ENCODE peak calls at places on chromosomes 12 and 14, in eight cellular contexts. D is lower leg skin, M is tibial artery, A is cardiac muscle cell, J is GM13977, X is stomach, P is progenitor cell of endocrine pancreas, T is spleen. S is an unnamed sample.

GRCh38 chr14:55329999-55330710 is 58.9 kb downstream of the FBXO34 start:
- DNase-seq in D (no peak), M (no peak), A (no peak), J (no peak), X (no peak), P (no peak), T (no peak), S (no peak)

GRCh38 chr12:4690760-4691159 is 29.4 kb upstream of the GALNT8 start:
- DNase-seq in D (no peak), M (no peak), A (no peak), J (no peak), X (no peak), P (no peak), T (no peak), S (no peak)

GRCh38 chr12:92496790-92497189 is 206.0 kb upstream of the PLEKHG7 start:
- DNase-seq in D (no peak), M (no peak), A (no peak), J (no peak), X (no peak), P (no peak), T (no peak), S (no peak)

GRCh38 chr12:131103614-131104463 is 150.1 kb downstream of the ADGRD1 start:
- DNase-seq in D (peak), M (peak), A (no peak), J (no peak), X (peak), P (no peak), T (peak), S (no peak)

GRCh38 chr14:91220581-91221000 is 23.9 kb downstream of the GPR68 start:
- DNase-seq in D (no peak), M (no peak), A (no peak), J (no peak), X (no peak), P (no peak), T (no peak), S (no peak)

GRCh38 chr14:21734457-21735074 is 60.9 kb upstream of the OR4E1 start:
- DNase-seq in D (no peak), M (no peak), A (peak), J (peak), X (no peak), P (no peak), T (no peak), S (peak)

GRCh38 chr14:43406936-43407335 is 1100.1 kb downstream of the FSCB start:
- DNase-seq in D (no peak), M (no peak), A (peak), J (no peak), X (no peak), P (no peak), T (no peak), S (no peak)

GRCh38 chr12:80938397-80938796 is 663 bp upstream of the LIN7A start:
- DNase-seq in D (no peak), M (no peak), A (no peak), J (no peak), X (no peak), P (no peak), T (no peak), S (no peak)

GRCh38 chr12:109047081-109047805 is 5.1 kb upstream of the USP30 start:
- DNase-seq in D (no peak), M (no peak), A (no peak), J (no peak), X (no peak), P (no peak), T (no peak), S (no peak)

DNA sequence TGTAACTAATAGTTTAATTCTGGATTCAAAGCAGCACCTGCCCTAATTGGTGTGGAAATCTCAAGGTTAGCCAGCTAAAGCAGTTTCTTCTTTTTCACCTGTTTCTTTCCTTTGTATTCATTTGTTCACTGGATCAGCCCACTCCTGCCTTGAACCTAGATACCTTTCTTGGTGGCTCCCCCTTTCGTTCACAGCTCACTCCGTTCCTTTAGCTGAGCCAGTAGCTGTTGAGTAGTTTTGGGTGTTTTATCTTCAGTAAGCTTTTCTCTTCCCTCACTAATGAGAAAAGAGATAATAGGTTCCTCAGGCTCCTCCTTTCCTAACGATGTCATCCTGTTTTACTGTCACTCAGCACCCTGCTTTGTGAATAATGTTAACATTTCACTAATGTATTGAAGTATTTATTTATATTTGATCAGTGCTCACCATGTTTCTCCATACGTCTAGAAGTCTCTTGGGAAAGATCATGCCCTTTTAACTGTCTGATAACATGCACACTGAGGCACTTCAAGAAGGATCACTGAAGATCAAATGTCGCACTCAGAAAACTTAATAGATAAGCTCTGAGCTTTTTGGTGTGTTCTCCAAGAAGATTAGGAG is 121.1 kb downstream of the TGFB3 start:
- DNase-seq in D (no peak), M (no peak), A (no peak), J (no peak), X (no peak), P (no peak), T (no peak), S (no peak)
- TF ChIP-seq CTCF in D (no peak), M (no peak), A (peak), J (no peak), X (no peak), P (no peak), T (no peak), S (no peak)

GRCh38 chr12:11171145-11171952 is at the start of gene SMIM10L1:
- DNase-seq in D (peak), M (peak), A (peak), J (peak), X (peak), P (peak), T (peak), S (peak)
- TF ChIP-seq CTCF in D (no peak), M (no peak), A (peak), J (no peak), X (no peak), P (peak), T (peak), S (no peak)

GRCh38 chr12:120115066-120115465 is 1.5 kb downstream of the RAB35 start:
- DNase-seq in D (no peak), M (no peak), A (no peak), J (no peak), X (no peak), P (no peak), T (no peak), S (no peak)

GRCh38 chr12:120106151-120106550 is 10.4 kb downstream of the RAB35 start:
- DNase-seq in D (no peak), M (no peak), A (no peak), J (no peak), X (no peak), P (no peak), T (no peak), S (no peak)

GRCh38 chr12:120109570-120110267 is 6.8 kb downstream of the RAB35 start:
- DNase-seq in D (no peak), M (no peak), A (no peak), J (no peak), X (no peak), P (no peak), T (no peak), S (no peak)

GRCh38 chr12:120115692-120116442 is 686 bp downstream of the RAB35 start:
- DNase-seq in D (no peak), M (no peak), A (peak), J (no peak), X (no peak), P (no peak), T (no peak), S (no peak)

GRCh38 chr12:120110550-120111501 is 5.7 kb downstream of the RAB35 start:
- DNase-seq in D (peak), M (peak), A (no peak), J (peak), X (peak), P (no peak), T (peak), S (peak)
- TF ChIP-seq CTCF in D (no peak), M (no peak), A (no peak), J (peak), X (no peak), P (no peak), T (no peak), S (no peak)

GRCh38 chr12:85979641-85980040 is 105.5 kb downstream of the NTS start:
- DNase-seq in D (no peak), M (no peak), A (no peak), J (no peak), X (no peak), P (no peak), T (no peak), S (no peak)
- TF ChIP-seq CTCF in D (no peak), M (no peak), A (no peak), J (no peak), X (no peak), P (no peak), T (no peak), S (no peak)

GRCh38 chr14:85234626-85235025 is 295.3 kb upstream of the FLRT2 start:
- DNase-seq in D (no peak), M (no peak), A (no peak), J (no peak), X (no peak), P (no peak), T (no peak), S (no peak)
- TF ChIP-seq CTCF in D (no peak), M (no peak), A (no peak), J (no peak), X (no peak), P (no peak), T (no peak), S (no peak)

GRCh38 chr12:75528272-75528671 is 16.9 kb upstream of the KRR1 start:
- DNase-seq in D (no peak), M (no peak), A (no peak), J (no peak), X (no peak), P (no peak), T (no peak), S (no peak)
- TF ChIP-seq CTCF in D (no peak), M (no peak), A (no peak), J (no peak), X (no peak), P (no peak), T (no peak), S (no peak)

DNA sequence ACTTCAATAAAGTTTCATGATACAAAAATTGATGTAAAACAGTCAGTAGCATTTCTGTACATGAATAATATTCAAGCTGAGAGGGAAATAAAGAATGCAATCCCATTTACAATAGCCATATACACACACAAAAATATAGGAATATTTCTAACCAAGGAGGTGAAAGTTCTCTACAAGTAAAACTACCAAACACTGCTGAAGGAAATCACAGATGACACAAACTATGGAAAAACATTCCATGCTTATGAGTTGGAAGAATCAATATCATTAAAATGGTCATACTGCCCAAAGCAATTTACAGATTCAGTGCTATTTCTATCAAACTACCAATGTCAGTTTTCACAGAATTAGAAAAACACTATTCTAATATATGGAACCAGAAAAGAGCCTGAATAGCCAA is 272.3 kb downstream of the TMTC2 start:
- DNase-seq in D (no peak), M (no peak), A (no peak), J (no peak), X (no peak), P (no peak), T (no peak), S (no peak)
- TF ChIP-seq CTCF in D (no peak), M (no peak), A (no peak), J (no peak), X (no peak), P (no peak), T (no peak), S (no peak)

GRCh38 chr14:38207830-38208815 is at the start of gene SSTR1:
- DNase-seq in D (no peak), M (no peak), A (peak), J (no peak), X (peak), P (peak), T (no peak), S (no peak)

GRCh38 chr14:38207342-38207741 is 362 bp upstream of the SSTR1 start:
- DNase-seq in D (no peak), M (no peak), A (peak), J (no peak), X (no peak), P (no peak), T (no peak), S (no peak)

GRCh38 chr14:38210168-38210567 is 2.5 kb downstream of the SSTR1 start:
- DNase-seq in D (no peak), M (peak), A (peak), J (no peak), X (peak), P (no peak), T (no peak), S (no peak)

GRCh38 chr14:38209572-38210159 is 2.0 kb downstream of the SSTR1 start:
- DNase-seq in D (no peak), M (no peak), A (peak), J (no peak), X (peak), P (no peak), T (no peak), S (peak)

DNA sequence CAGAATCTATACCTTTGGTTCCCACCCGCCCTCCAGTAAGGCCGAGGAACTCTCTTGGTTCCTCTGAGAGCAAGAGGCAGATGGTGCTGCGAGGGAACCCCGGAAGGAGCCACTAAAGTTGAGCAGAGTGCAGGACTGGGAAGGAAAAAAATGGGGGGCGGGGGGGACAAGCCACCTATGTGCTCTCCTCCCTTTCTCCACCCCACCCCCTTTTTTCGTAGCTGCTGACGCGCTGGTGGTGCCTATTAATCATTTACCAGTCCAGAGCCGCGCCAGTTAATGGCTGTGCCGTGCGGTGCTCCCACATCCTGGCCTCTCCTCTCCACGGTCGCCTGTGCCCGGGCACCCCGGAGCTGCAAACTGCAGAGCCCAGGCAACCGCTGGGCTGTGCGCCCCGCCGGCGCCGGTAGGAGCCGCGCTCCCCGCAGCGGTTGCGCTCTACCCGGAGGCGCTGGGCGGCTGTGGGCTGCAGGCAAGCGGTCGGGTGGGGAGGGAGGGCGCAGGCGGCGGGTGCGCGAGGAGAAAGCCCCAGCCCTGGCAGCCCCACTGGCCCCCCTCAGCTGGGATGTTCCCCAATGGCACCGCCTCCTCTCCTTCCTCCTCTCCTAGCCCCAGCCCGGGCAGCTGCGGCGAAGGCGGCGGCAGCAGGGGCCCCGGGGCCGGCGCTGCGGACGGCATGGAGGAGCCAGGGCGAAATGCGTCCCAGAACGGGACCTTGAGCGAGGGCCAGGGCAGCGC is 1.3 kb downstream of the SSTR1 start:
- DNase-seq in D (no peak), M (peak), A (peak), J (no peak), X (peak), P (peak), T (peak), S (peak)
- TF ChIP-seq CTCF in D (no peak), M (no peak), A (peak), J (no peak), X (peak), P (peak), T (no peak), S (no peak)

GRCh38 chr14:103607039-103607668 is 21.9 kb upstream of the KLC1 start:
- DNase-seq in D (peak), M (peak), A (peak), J (peak), X (peak), P (no peak), T (peak), S (peak)
- TF ChIP-seq CTCF in D (no peak), M (peak), A (peak), J (peak), X (no peak), P (no peak), T (peak), S (peak)

DNA sequence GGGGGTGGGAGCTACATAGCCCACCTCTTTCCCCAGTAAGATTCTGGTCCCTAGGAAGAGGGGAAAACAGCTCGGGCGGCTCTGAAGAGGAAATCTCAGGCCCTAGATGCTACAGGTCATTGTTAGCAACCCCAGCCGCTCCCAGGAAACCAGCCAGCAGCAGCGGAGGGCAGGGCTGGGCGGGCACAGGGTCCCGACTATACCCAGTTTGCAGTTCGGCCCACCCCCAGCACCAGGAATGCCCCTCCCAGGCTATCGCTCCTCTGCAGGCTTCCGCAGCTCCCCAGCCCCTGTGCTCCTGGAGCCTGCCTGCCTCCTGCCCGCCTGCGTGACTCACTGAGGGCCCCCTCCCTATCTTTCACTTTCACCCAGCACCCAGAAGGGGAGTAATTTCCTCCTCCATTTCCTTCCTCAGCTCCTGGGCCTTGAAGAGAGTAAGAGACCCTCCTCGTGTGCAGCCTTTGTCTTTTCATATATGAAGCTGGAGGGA is 27.2 kb upstream of the PNMA1 start:
- DNase-seq in D (peak), M (peak), A (peak), J (peak), X (peak), P (no peak), T (peak), S (peak)
- TF ChIP-seq CTCF in D (no peak), M (no peak), A (no peak), J (no peak), X (no peak), P (no peak), T (peak), S (no peak)